ENCODE peak calls at places on chromosomes 6 and 20, in four cellular contexts. N, I, E and D are unnamed samples.

GRCh38 chr20:1803216-1804128 is 91.7 kb upstream of the SIRPA start:
- DNase-seq in I (peak), E (peak), N (peak), D (no peak)

GRCh38 chr6:39566381-39566934 is 158.8 kb downstream of the KIF6 start:
- DNase-seq in E (no peak), I (no peak), N (no peak), D (no peak)

GRCh38 chr6:5204340-5204739 is 56.4 kb downstream of the LYRM4 start:
- DNase-seq in E (no peak), N (no peak), I (no peak), D (no peak)

GRCh38 chr20:8930691-8931090 is 138.2 kb upstream of the PLCB4 start:
- DNase-seq in E (no peak), N (no peak), I (no peak), D (no peak)

GRCh38 chr6:106163446-106163965 is 77.4 kb downstream of the PRDM1 start:
- DNase-seq in I (peak), N (peak), E (no peak), D (peak)

GRCh38 chr6:13406781-13407180 is 78.4 kb upstream of the TBC1D7 start:
- DNase-seq in N (peak), E (no peak), I (no peak), D (no peak)

GRCh38 chr6:146526192-146526591 is 17.4 kb upstream of the RAB32 start:
- DNase-seq in E (no peak), N (peak), I (peak), D (no peak)

GRCh38 chr20:44279228-44279627 is 31.8 kb downstream of the FITM2 start:
- DNase-seq in N (peak), I (peak), E (no peak), D (peak)

GRCh38 chr6:34791164-34791841 is 580 bp upstream of the BLTP3A start:
- DNase-seq in I (no peak), N (peak), E (peak), D (no peak)

GRCh38 chr6:33497157-33497556 is 42.8 kb downstream of the ZBTB9 start:
- DNase-seq in E (no peak), N (no peak), I (no peak), D (no peak)

GRCh38 chr20:4084096-4084495 is 68.7 kb upstream of the RNF24 start:
- DNase-seq in N (no peak), I (no peak), E (no peak), D (no peak)

GRCh38 chr20:50610212-50610718 is 81.1 kb downstream of the RIPOR3 start:
- DNase-seq in I (no peak), N (no peak), E (no peak), D (no peak)

GRCh38 chr6:5681480-5681879 is 325.2 kb downstream of the NRN1 start:
- DNase-seq in N (no peak), I (no peak), E (no peak), D (peak)

GRCh38 chr20:14384411-14384810 is 47.0 kb upstream of the FLRT3 start:
- DNase-seq in I (no peak), N (peak), E (no peak), D (peak)

GRCh38 chr6:113281014-113281810 is 575.9 kb upstream of the MARCKS start:
- DNase-seq in N (peak), E (no peak), I (peak), D (no peak)

GRCh38 chr6:149657441-149657840 is 8.9 kb upstream of the KATNA1 start:
- DNase-seq in I (no peak), E (no peak), N (no peak), D (no peak)

GRCh38 chr6:157763129-157763893 is 59.7 kb upstream of the SNX9 start:
- DNase-seq in E (no peak), N (peak), I (peak), D (no peak)

GRCh38 chr20:38299963-38300362 is 4.0 kb upstream of the BPI start:
- DNase-seq in I (no peak), E (no peak), N (no peak), D (no peak)

GRCh38 chr20:38297916-38298674 is 5.9 kb upstream of the BPI start:
- DNase-seq in E (no peak), I (no peak), N (no peak), D (no peak)

GRCh38 chr20:38296433-38296832 is 7.5 kb upstream of the BPI start:
- DNase-seq in N (no peak), I (no peak), E (no peak), D (no peak)

GRCh38 chr20:38300433-38300832 is 3.5 kb upstream of the BPI start:
- DNase-seq in E (no peak), I (no peak), N (no peak), D (no peak)

DNA sequence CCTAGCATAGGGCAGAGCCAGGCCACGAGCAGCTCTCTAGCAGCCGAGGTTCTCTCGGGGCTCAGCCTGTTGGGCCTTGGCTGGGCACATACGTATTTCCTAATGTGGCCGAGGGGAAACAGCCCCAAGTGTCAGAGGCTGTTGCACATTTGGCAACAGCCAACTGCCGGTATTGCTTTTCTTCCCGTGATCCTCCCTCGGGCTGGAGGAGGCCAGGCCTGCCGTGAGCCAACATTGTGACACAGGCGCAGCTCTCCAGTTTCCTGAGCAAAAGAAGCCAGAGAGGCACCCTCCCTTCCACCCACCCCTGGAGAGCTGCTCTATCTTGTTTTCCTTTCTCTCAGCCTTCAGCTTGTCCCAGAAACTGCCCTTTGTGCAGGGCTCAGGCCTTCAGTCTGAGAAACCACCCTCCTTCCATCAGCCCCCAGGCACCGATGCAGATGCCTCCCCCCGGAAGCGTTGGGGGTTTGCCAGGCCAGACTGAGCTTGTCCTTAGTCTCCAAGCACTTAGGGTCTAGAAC is 5.1 kb upstream of the BPI start:
- DNase-seq in E (peak), N (peak), I (no peak), D (peak)
- H3K4me3 ChIP-seq in E (no peak), N (no peak), I (no peak), D (no peak)

GRCh38 chr6:144408151-144408550 is 123.0 kb downstream of the UTRN start:
- DNase-seq in I (peak), E (peak), N (peak), D (peak)
- H3K4me3 ChIP-seq in I (no peak), E (no peak), N (no peak), D (no peak)

GRCh38 chr20:40961176-40961575 is 67.4 kb upstream of the TOP1 start:
- DNase-seq in I (no peak), N (no peak), E (no peak), D (no peak)

GRCh38 chr20:40963505-40963845 is 65.1 kb upstream of the TOP1 start:
- DNase-seq in I (no peak), N (no peak), E (no peak), D (no peak)

GRCh38 chr20:40962733-40963504 is 65.7 kb upstream of the TOP1 start:
- DNase-seq in N (peak), I (peak), E (peak), D (no peak)

GRCh38 chr20:40960521-40960956 is 68.1 kb upstream of the TOP1 start:
- DNase-seq in E (no peak), I (no peak), N (no peak), D (no peak)

GRCh38 chr20:40961686-40962640 is 66.7 kb upstream of the TOP1 start:
- DNase-seq in E (no peak), N (peak), I (no peak), D (no peak)
- H3K4me3 ChIP-seq in E (no peak), N (no peak), I (no peak), D (no peak)

DNA sequence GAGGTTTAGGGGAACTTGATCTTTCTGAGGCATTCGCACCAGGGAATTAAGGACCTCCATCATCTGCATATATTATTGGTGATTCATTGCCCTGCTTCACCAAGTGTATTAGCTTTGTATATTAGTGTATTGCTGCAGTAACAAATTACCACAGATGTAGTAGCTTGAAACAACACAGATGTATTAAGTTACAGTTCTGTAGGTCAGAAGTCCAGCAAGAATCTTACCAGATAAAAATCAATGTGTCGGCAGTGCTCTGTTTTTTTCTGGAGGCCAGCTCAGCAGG is 65.8 kb downstream of the HMGN3 start:
- DNase-seq in N (no peak), I (peak), E (no peak), D (peak)
- H3K4me3 ChIP-seq in N (no peak), I (no peak), E (no peak), D (no peak)